ENCODE peak calls at places on chromosomes 3 and 15, in eight cellular contexts. V, Z, C, J, P, W, U and X are unnamed samples.

GRCh38 chr3:56970401-56971002 is 90.0 kb upstream of the SPATA12 start:
- DNase-seq in W (no peak), J (no peak), U (no peak), P (no peak), V (no peak), Z (no peak), C (no peak), X (no peak)

GRCh38 chr3:114879059-114880031 is 267.7 kb downstream of the ZBTB20 start:
- DNase-seq in C (no peak), Z (no peak), V (no peak), W (peak; percentile 54), P (no peak), U (no peak), J (no peak), X (no peak)

GRCh38 chr3:119500265-119500664 is 1.9 kb downstream of the TIMMDC1 start:
- DNase-seq in W (no peak), Z (no peak), J (no peak), V (no peak), P (no peak), U (no peak), C (no peak), X (no peak)

GRCh38 chr15:100835626-100836025 is 44.0 kb upstream of the ALDH1A3 start:
- DNase-seq in W (no peak), Z (no peak), P (no peak), J (no peak), U (no peak), V (no peak), C (no peak), X (no peak)

GRCh38 chr3:23884481-23884880 is 32.3 kb downstream of the NKIRAS1 start:
- DNase-seq in J (no peak), C (no peak), Z (no peak), W (no peak), V (no peak), U (no peak), P (no peak), X (no peak)

GRCh38 chr3:3560566-3561336 is 238.5 kb upstream of the LRRN1 start:
- DNase-seq in Z (no peak), V (no peak), W (peak; percentile 26), U (no peak), J (no peak), C (no peak), P (no peak), X (no peak)

GRCh38 chr3:194176274-194176991 is 40.5 kb downstream of the HES1 start:
- DNase-seq in C (no peak), V (no peak), U (peak; percentile 70), Z (no peak), J (no peak), P (no peak), W (peak; percentile 35), X (no peak)

GRCh38 chr3:3714572-3714971 is 84.7 kb upstream of the LRRN1 start:
- DNase-seq in Z (no peak), P (no peak), V (no peak), U (no peak), C (no peak), W (no peak), J (no peak), X (no peak)

GRCh38 chr3:50347187-50347813 is 1.8 kb upstream of the ZMYND10 start:
- DNase-seq in U (peak; percentile 88), P (no peak), V (peak; percentile 83), J (peak; percentile 71), C (peak; percentile 73), W (peak; percentile 65), Z (peak; percentile 63), X (peak; percentile 80)

GRCh38 chr3:155741598-155741997 is 3.3 kb downstream of the PLCH1 start:
- DNase-seq in U (no peak), Z (no peak), V (no peak), J (no peak), W (no peak), C (no peak), P (no peak), X (no peak)

GRCh38 chr3:184380210-184380626 is 364 bp downstream of the CHRD start:
- DNase-seq in V (peak; percentile 84), W (peak; percentile 31), Z (no peak), U (peak; percentile 88), J (peak; percentile 60), C (peak; percentile 54), P (peak; percentile 84), X (no peak)

GRCh38 chr3:156291269-156292123 is 171.1 kb downstream of the KCNAB1 start:
- DNase-seq in J (no peak), V (peak; percentile 57), Z (peak; percentile 32), C (no peak), W (no peak), P (no peak), U (peak; percentile 77), X (peak; percentile 10)

GRCh38 chr3:81666502-81667121 is 94.8 kb downstream of the GBE1 start:
- DNase-seq in P (no peak), U (no peak), Z (no peak), C (peak; percentile 7), V (no peak), W (peak; percentile 64), J (no peak), X (no peak)

GRCh38 chr15:89749951-89750559 is 994 bp downstream of the MESP1 start:
- DNase-seq in U (peak; percentile 67), P (no peak), Z (no peak), V (no peak), J (no peak), C (peak; percentile 35), W (no peak), X (no peak)

GRCh38 chr3:183692436-183692835 is 5.2 kb upstream of the YEATS2 start:
- DNase-seq in W (no peak), Z (no peak), J (peak; percentile 60), U (no peak), C (no peak), V (no peak), P (no peak), X (no peak)

GRCh38 chr15:99963096-99963825 is 230.0 kb upstream of the LYSMD4 start:
- DNase-seq in P (peak; percentile 21), C (no peak), U (peak; percentile 34), W (no peak), V (no peak), Z (no peak), J (no peak), X (no peak)

GRCh38 chr3:134427400-134428111 is 53.3 kb upstream of the AMOTL2 start:
- DNase-seq in P (peak; percentile 71), Z (no peak), J (no peak), V (no peak), C (no peak), W (peak; percentile 98), U (no peak), X (no peak)

DNA sequence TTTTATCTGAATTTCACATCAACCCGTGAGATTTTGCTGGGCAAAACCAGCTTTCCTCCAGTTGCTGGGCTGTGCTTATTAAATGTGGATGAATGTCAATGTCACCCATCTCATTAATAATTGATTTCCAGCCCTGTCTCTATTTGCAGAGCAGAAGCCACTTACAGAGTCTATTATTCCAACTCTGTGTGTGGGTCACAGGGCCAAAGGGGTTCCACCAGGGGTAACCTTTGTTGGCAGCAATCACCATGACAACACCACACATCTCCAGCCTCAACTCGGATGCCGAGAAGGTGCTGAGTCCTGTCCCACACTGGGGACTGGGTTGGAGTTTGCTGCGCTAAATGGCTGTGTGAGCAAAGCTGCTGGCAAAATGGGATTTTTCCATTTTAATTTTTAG is 51.1 kb upstream of the WNT5A start:
- DNase-seq in W (no peak), J (no peak), Z (peak; percentile 44), C (no peak), P (no peak), V (no peak), U (no peak), X (no peak)
- H3K4me1 ChIP-seq in W (no peaks in the 10 kb centered on the region), J (no peaks in the 10 kb centered on the region), Z (peaks cover 8% of the 10 kb centered on the region), C (no peaks in the 10 kb centered on the region), P (no peaks in the 10 kb centered on the region), V (peaks cover 2% of the 10 kb centered on the region), U (no peaks in the 10 kb centered on the region), X (no peaks in the 10 kb centered on the region)

DNA sequence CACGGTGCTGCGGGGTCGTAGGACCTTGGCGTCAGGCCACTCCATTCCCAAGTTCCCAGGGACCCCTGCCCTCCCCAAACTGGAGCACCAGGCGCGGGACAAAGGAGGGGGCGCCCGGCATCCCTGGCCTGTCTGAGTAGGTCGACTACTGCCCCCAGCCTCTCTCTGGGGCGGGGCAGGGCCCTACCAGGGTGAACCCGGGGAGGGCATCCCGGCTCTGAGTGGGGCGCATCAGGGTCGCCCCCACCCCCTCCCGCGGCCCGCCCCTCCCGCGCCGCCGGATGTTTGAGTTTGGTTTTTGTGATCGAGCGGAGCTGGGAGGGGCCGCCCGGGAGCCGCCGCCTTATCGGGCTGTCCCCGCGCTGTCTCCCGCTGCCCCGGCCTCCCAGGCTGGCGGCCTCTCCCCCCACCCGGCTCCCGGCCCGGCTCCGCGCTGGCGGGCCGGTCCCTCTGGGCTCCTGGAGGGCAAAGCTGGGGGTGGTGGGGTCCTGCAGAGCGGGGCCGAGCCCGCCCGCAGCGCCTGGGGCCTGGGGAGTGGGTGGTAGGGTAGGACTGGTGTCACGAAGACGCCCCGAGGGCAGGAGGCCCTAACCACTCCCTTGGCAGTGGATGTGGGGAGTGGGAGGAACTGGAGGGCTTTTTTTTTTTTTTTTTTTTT is 47.2 kb upstream of the SMAD6 start:
- DNase-seq in U (peak; percentile 76), J (no peak), V (peak; percentile 54), C (no peak), P (no peak), W (no peak), Z (no peak), X (no peak)
- H3K4me3 ChIP-seq in U (no peak overlapping the region), J (no peak overlapping the region), V (no peak overlapping the region), C (no peak overlapping the region), P (peak overlapping the region; percentile 49), W (no peak overlapping the region), Z (no peak overlapping the region), X (no peak overlapping the region)

DNA sequence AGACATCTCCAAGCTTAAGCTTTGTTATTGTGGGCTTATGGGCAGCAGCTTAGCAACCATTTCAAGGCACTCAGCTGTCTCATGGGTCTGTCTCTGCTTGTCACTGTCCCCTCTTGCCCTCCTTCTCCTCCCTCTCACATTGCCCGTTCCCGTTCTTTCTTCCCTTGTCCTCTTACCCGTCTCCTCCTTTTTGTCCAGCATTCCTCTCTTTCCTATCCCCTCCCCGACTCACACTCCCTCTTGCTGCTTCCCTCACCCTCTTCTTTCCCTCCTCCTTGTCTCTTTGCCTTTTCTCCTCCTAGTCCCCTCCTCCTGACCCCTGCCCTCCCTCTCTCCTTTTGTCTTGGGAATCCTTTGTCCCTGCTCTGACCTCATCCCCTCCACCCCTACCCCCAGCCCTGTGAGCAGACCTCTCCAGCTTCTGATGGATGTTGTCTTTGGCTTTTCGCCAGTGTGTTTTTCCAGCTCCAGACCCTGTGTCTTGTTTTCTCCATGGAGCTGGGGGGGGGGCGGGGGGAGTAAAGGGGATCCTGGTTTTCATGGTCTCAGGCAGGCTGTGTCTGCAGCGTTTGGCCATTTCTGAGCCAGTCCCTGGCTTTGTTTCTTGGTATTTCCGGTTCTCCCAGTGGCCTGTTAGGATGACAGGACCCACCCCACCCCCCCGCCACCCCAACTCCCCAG is 47.9 kb upstream of the TRAK1 start:
- DNase-seq in V (no peak), C (no peak), P (no peak), Z (peak; percentile 91), W (peak; percentile 80), U (peak; percentile 92), J (no peak), X (no peak)
- H3K4me1 ChIP-seq in V (peaks cover 8% of the 10 kb centered on the region), C (peaks cover 25% of the 10 kb centered on the region), P (peaks cover 31% of the 10 kb centered on the region), Z (peaks cover 15% of the 10 kb centered on the region), W (peaks cover 15% of the 10 kb centered on the region), U (peaks cover 7% of the 10 kb centered on the region), J (no peaks in the 10 kb centered on the region), X (peaks cover 11% of the 10 kb centered on the region)

DNA sequence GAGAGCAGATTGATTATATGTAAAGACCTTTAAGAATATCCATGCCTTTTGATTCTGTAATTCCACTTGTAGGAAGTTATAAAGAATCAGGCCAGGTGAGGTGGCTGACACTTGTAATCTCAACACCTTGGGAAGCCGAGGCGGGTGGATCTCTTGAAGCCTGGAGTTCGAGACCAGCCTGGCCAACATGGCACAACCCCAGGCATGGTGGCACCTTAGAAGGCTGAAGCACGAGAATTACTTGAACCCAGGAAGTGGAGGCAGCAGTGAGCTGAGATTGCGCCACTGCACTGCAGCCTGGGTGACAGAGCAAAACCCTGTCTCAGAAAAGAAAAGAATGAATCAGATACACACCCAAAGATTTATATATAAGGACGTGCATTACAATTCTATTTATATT is 33.9 kb downstream of the HRH1 start:
- DNase-seq in J (no peak), U (no peak), W (no peak), P (peak; percentile 51), V (no peak), C (no peak), Z (no peak), X (no peak)
- H3K4me3 ChIP-seq in J (no peak overlapping the region), U (no peak overlapping the region), W (no peak overlapping the region), P (no peak overlapping the region), V (no peak overlapping the region), C (no peak overlapping the region), Z (no peak overlapping the region), X (no peak overlapping the region)